ENCODE peak calls at places on chromosome 2, in nine cellular contexts. One of them, this sample, is unnamed.

GRCh38 chr2:59684101-59684770 is 869.2 kb downstream of the BCL11A start:
- DNase-seq in GM23248: no peak
- DNase-seq in neural progenitor cell: no peak
- DNase-seq in PC-3: peak
- DNase-seq in HCT116: no peak
- DNase-seq in GM23338: no peak
- DNase-seq in MM.1S: no peak
- DNase-seq in SK-N-SH: no peak
- DNase-seq in hepatocyte: no peak
- DNase-seq in this sample: no peak

GRCh38 chr2:53512071-53512841 is 255.3 kb upstream of the CHAC2 start:
- DNase-seq in GM23248: peak
- DNase-seq in neural progenitor cell: no peak
- DNase-seq in PC-3: peak
- DNase-seq in HCT116: no peak
- DNase-seq in GM23338: no peak
- DNase-seq in MM.1S: no peak
- DNase-seq in SK-N-SH: no peak
- DNase-seq in hepatocyte: no peak
- DNase-seq in this sample: no peak

GRCh38 chr2:159290289-159290907 is 3.9 kb upstream of the WDSUB1 start:
- DNase-seq in GM23248: peak
- DNase-seq in neural progenitor cell: no peak
- DNase-seq in PC-3: peak
- DNase-seq in HCT116: peak
- DNase-seq in GM23338: no peak
- DNase-seq in MM.1S: peak
- DNase-seq in SK-N-SH: peak
- DNase-seq in hepatocyte: peak
- DNase-seq in this sample: peak

GRCh38 chr2:210956101-210956500 is 399.7 kb downstream of the CPS1 start:
- DNase-seq in GM23248: no peak
- DNase-seq in neural progenitor cell: no peak
- DNase-seq in PC-3: no peak
- DNase-seq in HCT116: no peak
- DNase-seq in GM23338: no peak
- DNase-seq in MM.1S: no peak
- DNase-seq in SK-N-SH: no peak
- DNase-seq in hepatocyte: no peak
- DNase-seq in this sample: no peak

GRCh38 chr2:234550511-234551107 is 53.7 kb upstream of the ARL4C start:
- DNase-seq in GM23248: peak
- DNase-seq in neural progenitor cell: peak
- DNase-seq in PC-3: peak
- DNase-seq in HCT116: peak
- DNase-seq in GM23338: peak
- DNase-seq in MM.1S: peak
- DNase-seq in SK-N-SH: peak
- DNase-seq in hepatocyte: peak
- DNase-seq in this sample: peak

GRCh38 chr2:197405582-197405981 is 29.2 kb downstream of the SF3B1 start:
- DNase-seq in GM23248: no peak
- DNase-seq in neural progenitor cell: no peak
- DNase-seq in PC-3: no peak
- DNase-seq in HCT116: no peak
- DNase-seq in GM23338: no peak
- DNase-seq in MM.1S: no peak
- DNase-seq in SK-N-SH: no peak
- DNase-seq in hepatocyte: no peak
- DNase-seq in this sample: no peak

GRCh38 chr2:10196275-10196892 is 73.8 kb downstream of the RRM2 start:
- DNase-seq in GM23248: no peak
- DNase-seq in neural progenitor cell: no peak
- DNase-seq in PC-3: no peak
- DNase-seq in HCT116: no peak
- DNase-seq in GM23338: no peak
- DNase-seq in MM.1S: no peak
- DNase-seq in SK-N-SH: peak
- DNase-seq in hepatocyte: no peak
- DNase-seq in this sample: no peak

GRCh38 chr2:114119846-114120348 is 230.0 kb downstream of the ACTR3 start:
- DNase-seq in GM23248: peak
- DNase-seq in neural progenitor cell: no peak
- DNase-seq in PC-3: no peak
- DNase-seq in HCT116: no peak
- DNase-seq in GM23338: no peak
- DNase-seq in MM.1S: no peak
- DNase-seq in SK-N-SH: no peak
- DNase-seq in hepatocyte: no peak
- DNase-seq in this sample: no peak

GRCh38 chr2:71299507-71299906 is 32.1 kb upstream of the ZNF638 start:
- DNase-seq in GM23248: peak
- DNase-seq in neural progenitor cell: peak
- DNase-seq in PC-3: peak
- DNase-seq in HCT116: no peak
- DNase-seq in GM23338: peak
- DNase-seq in MM.1S: no peak
- DNase-seq in SK-N-SH: peak
- DNase-seq in hepatocyte: peak
- DNase-seq in this sample: peak

GRCh38 chr2:37919631-37920032 is 5.5 kb upstream of the RMDN2 start:
- DNase-seq in GM23248: no peak
- DNase-seq in neural progenitor cell: no peak
- DNase-seq in PC-3: no peak
- DNase-seq in HCT116: no peak
- DNase-seq in GM23338: no peak
- DNase-seq in MM.1S: no peak
- DNase-seq in SK-N-SH: peak
- DNase-seq in hepatocyte: peak
- DNase-seq in this sample: no peak

GRCh38 chr2:27809761-27810241 is 38.3 kb downstream of the MRPL33 start:
- DNase-seq in GM23248: peak
- DNase-seq in neural progenitor cell: no peak
- DNase-seq in PC-3: peak
- DNase-seq in HCT116: no peak
- DNase-seq in GM23338: no peak
- DNase-seq in MM.1S: no peak
- DNase-seq in SK-N-SH: no peak
- DNase-seq in hepatocyte: no peak
- DNase-seq in this sample: no peak

GRCh38 chr2:186984966-186985365 is 136.0 kb upstream of the ZSWIM2 start:
- DNase-seq in GM23248: no peak
- DNase-seq in neural progenitor cell: no peak
- DNase-seq in PC-3: no peak
- DNase-seq in HCT116: no peak
- DNase-seq in GM23338: no peak
- DNase-seq in MM.1S: no peak
- DNase-seq in SK-N-SH: no peak
- DNase-seq in hepatocyte: no peak
- DNase-seq in this sample: no peak

GRCh38 chr2:99756059-99756458 is 266.2 kb upstream of the REV1 start:
- DNase-seq in GM23248: no peak
- DNase-seq in neural progenitor cell: no peak
- DNase-seq in PC-3: no peak
- DNase-seq in HCT116: no peak
- DNase-seq in GM23338: no peak
- DNase-seq in MM.1S: no peak
- DNase-seq in SK-N-SH: no peak
- DNase-seq in hepatocyte: no peak
- DNase-seq in this sample: no peak

GRCh38 chr2:60313470-60314172 is 239.8 kb downstream of the BCL11A start:
- DNase-seq in GM23248: no peak
- DNase-seq in neural progenitor cell: no peak
- DNase-seq in PC-3: no peak
- DNase-seq in HCT116: no peak
- DNase-seq in GM23338: no peak
- DNase-seq in MM.1S: no peak
- DNase-seq in SK-N-SH: no peak
- DNase-seq in hepatocyte: no peak
- DNase-seq in this sample: peak

GRCh38 chr2:98914713-98915580 is 21.1 kb downstream of the CRACDL start:
- DNase-seq in GM23248: no peak
- DNase-seq in neural progenitor cell: no peak
- DNase-seq in PC-3: no peak
- DNase-seq in HCT116: no peak
- DNase-seq in GM23338: no peak
- DNase-seq in MM.1S: no peak
- DNase-seq in SK-N-SH: no peak
- DNase-seq in hepatocyte: no peak
- DNase-seq in this sample: no peak

GRCh38 chr2:217913415-217913814 is 89.4 kb downstream of the TNS1 start:
- DNase-seq in GM23248: no peak
- DNase-seq in neural progenitor cell: no peak
- DNase-seq in PC-3: no peak
- DNase-seq in HCT116: no peak
- DNase-seq in GM23338: no peak
- DNase-seq in MM.1S: no peak
- DNase-seq in SK-N-SH: no peak
- DNase-seq in hepatocyte: no peak
- DNase-seq in this sample: no peak

GRCh38 chr2:34368304-34368703 is 769.2 kb upstream of the FAM98A start:
- DNase-seq in GM23248: no peak
- DNase-seq in neural progenitor cell: peak
- DNase-seq in PC-3: no peak
- DNase-seq in HCT116: no peak
- DNase-seq in GM23338: no peak
- DNase-seq in MM.1S: no peak
- DNase-seq in SK-N-SH: no peak
- DNase-seq in hepatocyte: no peak
- DNase-seq in this sample: no peak

GRCh38 chr2:158969717-158970521 is 1.5 kb downstream of the TANC1 start:
- DNase-seq in GM23248: peak
- DNase-seq in neural progenitor cell: peak
- DNase-seq in PC-3: peak
- DNase-seq in HCT116: no peak
- DNase-seq in GM23338: peak
- DNase-seq in MM.1S: no peak
- DNase-seq in SK-N-SH: peak
- DNase-seq in hepatocyte: peak
- DNase-seq in this sample: no peak

GRCh38 chr2:176188218-176188968 is at the start of gene HOXD1:
- DNase-seq in GM23248: peak
- DNase-seq in neural progenitor cell: peak
- DNase-seq in PC-3: peak
- DNase-seq in HCT116: no peak
- DNase-seq in GM23338: peak
- DNase-seq in MM.1S: peak
- DNase-seq in SK-N-SH: peak
- DNase-seq in hepatocyte: peak
- DNase-seq in this sample: no peak
- H3K4me3 ChIP-seq in GM23248: peak
- H3K4me3 ChIP-seq in neural progenitor cell: peak
- H3K4me3 ChIP-seq in PC-3: peak
- H3K4me3 ChIP-seq in HCT116: peak
- H3K4me3 ChIP-seq in GM23338: peak
- H3K4me3 ChIP-seq in MM.1S: peak
- H3K4me3 ChIP-seq in SK-N-SH: peak
- H3K4me3 ChIP-seq in hepatocyte: peak
- H3K4me3 ChIP-seq in this sample: no peak

GRCh38 chr2:189409136-189409535 is 32.1 kb upstream of the WDR75 start:
- DNase-seq in GM23248: peak
- DNase-seq in neural progenitor cell: no peak
- DNase-seq in PC-3: no peak
- DNase-seq in HCT116: no peak
- DNase-seq in GM23338: no peak
- DNase-seq in MM.1S: no peak
- DNase-seq in SK-N-SH: no peak
- DNase-seq in hepatocyte: peak
- DNase-seq in this sample: no peak
- TF ChIP-seq EZH2phosphoT487 in GM23248: no peak
- TF ChIP-seq EZH2phosphoT487 in neural progenitor cell: no peak
- TF ChIP-seq EZH2phosphoT487 in PC-3: no peak
- TF ChIP-seq EZH2phosphoT487 in HCT116: no peak
- TF ChIP-seq EZH2phosphoT487 in GM23338: no peak
- TF ChIP-seq EZH2phosphoT487 in MM.1S: no peak
- TF ChIP-seq EZH2phosphoT487 in SK-N-SH: no peak
- TF ChIP-seq EZH2phosphoT487 in hepatocyte: no peak
- TF ChIP-seq EZH2phosphoT487 in this sample: no peak

GRCh38 chr2:11767779-11768178 is 21.3 kb downstream of the LPIN1 start:
- DNase-seq in GM23248: no peak
- DNase-seq in neural progenitor cell: no peak
- DNase-seq in PC-3: no peak
- DNase-seq in HCT116: no peak
- DNase-seq in GM23338: no peak
- DNase-seq in MM.1S: no peak
- DNase-seq in SK-N-SH: no peak
- DNase-seq in hepatocyte: no peak
- DNase-seq in this sample: no peak

GRCh38 chr2:11764359-11764758 is 17.9 kb downstream of the LPIN1 start:
- DNase-seq in GM23248: no peak
- DNase-seq in neural progenitor cell: no peak
- DNase-seq in PC-3: no peak
- DNase-seq in HCT116: no peak
- DNase-seq in GM23338: no peak
- DNase-seq in MM.1S: no peak
- DNase-seq in SK-N-SH: peak
- DNase-seq in hepatocyte: no peak
- DNase-seq in this sample: no peak

GRCh38 chr2:11766016-11766415 is 19.6 kb downstream of the LPIN1 start:
- DNase-seq in GM23248: no peak
- DNase-seq in neural progenitor cell: no peak
- DNase-seq in PC-3: no peak
- DNase-seq in HCT116: no peak
- DNase-seq in GM23338: no peak
- DNase-seq in MM.1S: no peak
- DNase-seq in SK-N-SH: no peak
- DNase-seq in hepatocyte: no peak
- DNase-seq in this sample: no peak

GRCh38 chr2:11764920-11765319 is 18.5 kb downstream of the LPIN1 start:
- DNase-seq in GM23248: no peak
- DNase-seq in neural progenitor cell: no peak
- DNase-seq in PC-3: no peak
- DNase-seq in HCT116: no peak
- DNase-seq in GM23338: no peak
- DNase-seq in MM.1S: no peak
- DNase-seq in SK-N-SH: no peak
- DNase-seq in hepatocyte: no peak
- DNase-seq in this sample: no peak

DNA sequence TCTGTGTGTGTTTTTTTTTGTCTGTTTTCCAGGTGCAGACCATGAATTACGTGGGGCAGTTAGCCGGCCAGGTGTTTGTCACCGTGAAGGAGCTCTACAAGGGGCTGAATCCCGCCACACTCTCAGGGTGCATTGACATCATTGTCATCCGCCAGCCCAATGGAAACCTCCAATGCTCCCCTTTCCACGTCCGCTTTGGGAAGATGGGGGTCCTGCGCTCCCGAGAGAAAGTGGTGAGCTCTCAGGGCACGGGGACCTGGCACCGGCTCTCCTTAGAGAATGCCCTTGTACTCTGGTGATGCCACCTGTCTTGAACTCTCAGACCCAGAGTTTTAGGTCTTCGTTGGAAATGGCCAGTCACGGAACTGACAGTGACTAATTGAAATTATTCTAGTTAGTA is 19.1 kb downstream of the LPIN1 start:
- DNase-seq in GM23248: no peak
- DNase-seq in neural progenitor cell: no peak
- DNase-seq in PC-3: no peak
- DNase-seq in HCT116: no peak
- DNase-seq in GM23338: no peak
- DNase-seq in MM.1S: no peak
- DNase-seq in SK-N-SH: no peak
- DNase-seq in hepatocyte: no peak
- DNase-seq in this sample: no peak
- H3K4me3 ChIP-seq in GM23248: no peak
- H3K4me3 ChIP-seq in neural progenitor cell: no peak
- H3K4me3 ChIP-seq in PC-3: no peak
- H3K4me3 ChIP-seq in HCT116: no peak
- H3K4me3 ChIP-seq in GM23338: no peak
- H3K4me3 ChIP-seq in MM.1S: no peak
- H3K4me3 ChIP-seq in SK-N-SH: no peak
- H3K4me3 ChIP-seq in hepatocyte: no peak
- H3K4me3 ChIP-seq in this sample: no peak

GRCh38 chr2:147847746-147848391 is 3.0 kb downstream of the ACVR2A start:
- DNase-seq in GM23248: no peak
- DNase-seq in neural progenitor cell: no peak
- DNase-seq in PC-3: no peak
- DNase-seq in HCT116: no peak
- DNase-seq in GM23338: no peak
- DNase-seq in MM.1S: no peak
- DNase-seq in SK-N-SH: no peak
- DNase-seq in hepatocyte: no peak
- DNase-seq in this sample: no peak
- TF ChIP-seq EZH2phosphoT487 in GM23248: no peak
- TF ChIP-seq EZH2phosphoT487 in neural progenitor cell: no peak
- TF ChIP-seq EZH2phosphoT487 in PC-3: no peak
- TF ChIP-seq EZH2phosphoT487 in HCT116: no peak
- TF ChIP-seq EZH2phosphoT487 in GM23338: no peak
- TF ChIP-seq EZH2phosphoT487 in MM.1S: no peak
- TF ChIP-seq EZH2phosphoT487 in SK-N-SH: no peak
- TF ChIP-seq EZH2phosphoT487 in hepatocyte: no peak
- TF ChIP-seq EZH2phosphoT487 in this sample: no peak

This sample was measured in OCI-LY7.